ENCODE peak calls at places on chromosomes 16 and 17, in six cellular contexts. S is psoas muscle, T is AG10803, P is right atrium auricular region, D is esophagus squamous epithelium, B is choroid plexus epithelial cell. F is an unnamed sample.

GRCh38 chr16:50282010-50282538 is 15.7 kb downstream of the ADCY7 start:
- DNase-seq in S (peak; percentile 85), T (peak; percentile 47), P (peak; percentile 76), D (peak; percentile 46), B (peak; percentile 80), F (no peak)

GRCh38 chr17:79534851-79535727 is 75.8 kb downstream of the RBFOX3 start:
- DNase-seq in S (peak; percentile 41), T (no peak), P (no peak), D (no peak), B (no peak), F (no peak)

GRCh38 chr17:2055494-2056220 is 754 bp downstream of the HIC1 start:
- DNase-seq in S (peak; percentile 67), T (peak; percentile 60), P (no peak), D (no peak), B (peak; percentile 63), F (no peak)

GRCh38 chr16:30429678-30430427 is at the start of gene DCTPP1:
- DNase-seq in S (peak; percentile 96), T (peak; percentile 96), P (peak; percentile 97), D (peak; percentile 80), B (peak; percentile 99), F (peak; percentile 98)

GRCh38 chr17:15411556-15412198 is 55.7 kb downstream of the CDRT4 start:
- DNase-seq in S (peak; percentile 74), T (peak; percentile 76), P (peak; percentile 77), D (no peak), B (no peak), F (no peak)

GRCh38 chr16:49530396-49530795 is 156.8 kb downstream of the C16orf78 start:
- DNase-seq in S (no peak), T (no peak), P (no peak), D (no peak), B (no peak), F (no peak)

GRCh38 chr17:29742210-29742513 is 119.5 kb upstream of the CORO6 start:
- DNase-seq in S (no peak), T (no peak), P (no peak), D (no peak), B (no peak), F (no peak)

GRCh38 chr16:1538804-1539520 is 5.5 kb downstream of the TMEM204 start:
- DNase-seq in S (peak; percentile 55), T (no peak), P (no peak), D (no peak), B (no peak), F (no peak)

GRCh38 chr16:27225536-27226360 is 22.4 kb downstream of the KDM8 start:
- DNase-seq in S (peak; percentile 44), T (no peak), P (no peak), D (no peak), B (no peak), F (no peak)

GRCh38 chr17:2393954-2394749 is 6.7 kb downstream of the MNT start:
- DNase-seq in S (peak; percentile 57), T (no peak), P (no peak), D (no peak), B (no peak), F (no peak)

GRCh38 chr17:78266231-78266631 is 34.8 kb downstream of the TMEM235 start:
- DNase-seq in S (no peak), T (no peak), P (no peak), D (no peak), B (no peak), F (no peak)

GRCh38 chr16:70512456-70512855 is 10.9 kb downstream of the COG4 start:
- DNase-seq in S (peak; percentile 63), T (peak; percentile 48), P (no peak), D (no peak), B (peak; percentile 23), F (no peak)

DNA sequence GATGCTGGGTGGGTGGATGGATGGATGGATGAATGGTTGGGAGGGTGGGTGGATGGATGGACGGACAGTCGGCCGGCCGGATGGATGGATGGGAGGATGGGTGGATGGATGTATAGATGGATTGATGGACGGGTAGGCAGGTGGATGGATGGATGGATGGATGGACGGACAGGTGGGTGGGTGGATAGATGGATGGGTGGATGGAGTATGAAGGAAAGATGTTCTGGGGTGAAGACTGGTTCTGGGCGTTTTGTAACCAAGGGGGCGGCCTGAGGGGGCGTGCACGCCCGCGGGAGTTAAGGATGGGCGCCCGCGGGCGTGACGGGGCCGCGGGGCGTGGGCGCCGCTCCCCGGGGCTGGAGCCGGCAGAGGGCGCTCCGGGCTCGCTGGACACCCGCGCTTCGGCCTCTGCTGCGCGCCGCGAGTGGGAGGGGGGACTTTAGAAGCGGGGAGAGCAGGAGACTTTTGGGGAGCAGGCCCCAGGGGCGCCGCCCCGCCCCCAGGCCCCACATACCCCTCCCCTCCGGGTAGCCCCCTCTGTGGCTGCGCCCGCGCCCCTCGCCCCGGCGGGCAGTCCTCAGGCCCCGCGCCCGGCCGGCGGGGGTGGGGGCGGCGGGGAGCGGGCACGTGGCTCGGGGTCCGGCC is at the start of gene NECAB2:
- DNase-seq in S (peak; percentile 73), T (peak; percentile 12), P (no peak), D (no peak), B (peak; percentile 39), F (no peak)
- H3K4me3 ChIP-seq in S (peak within 1 kb of the TSS; percentile 48), T (peak within 1 kb of the TSS; percentile 35), P (peak within 1 kb of the TSS; percentile 47), D (no peak within 1 kb of the TSS), B (peak within 1 kb of the TSS; percentile 43), F (peak within 1 kb of the TSS; percentile 47)

GRCh38 chr17:65554568-65555223 is 6.8 kb downstream of the AXIN2 start:
- DNase-seq in S (peak; percentile 74), T (peak; percentile 75), P (peak; percentile 68), D (no peak), B (no peak), F (no peak)

GRCh38 chr17:65556910-65557348 is 4.5 kb downstream of the AXIN2 start:
- DNase-seq in S (no peak), T (no peak), P (no peak), D (no peak), B (no peak), F (no peak)

GRCh38 chr17:65557349-65558310 is 3.8 kb downstream of the AXIN2 start:
- DNase-seq in S (no peak), T (peak; percentile 64), P (no peak), D (no peak), B (no peak), F (no peak)

GRCh38 chr17:65558311-65558682 is 3.2 kb downstream of the AXIN2 start:
- DNase-seq in S (no peak), T (no peak), P (no peak), D (no peak), B (no peak), F (no peak)

GRCh38 chr17:65556014-65556909 is 5.2 kb downstream of the AXIN2 start:
- DNase-seq in S (peak; percentile 92), T (peak; percentile 73), P (peak; percentile 80), D (no peak), B (peak; percentile 79), F (peak; percentile 95)
- H3K4me3 ChIP-seq in S (no peak overlapping the region), T (peak overlapping the region; percentile 71), P (peak overlapping the region; percentile 81), D (peak overlapping the region; percentile 62), B (peak overlapping the region; percentile 3), F (no peak overlapping the region)

GRCh38 chr16:85584192-85584757 is 28.8 kb upstream of the GSE1 start:
- DNase-seq in S (no peak), T (no peak), P (no peak), D (no peak), B (no peak), F (no peak)
- H3K4me3 ChIP-seq in S (no peak overlapping the region), T (no peak overlapping the region), P (no peak overlapping the region), D (no peak overlapping the region), B (no peak overlapping the region), F (no peak overlapping the region)

GRCh38 chr17:42179911-42180410 is 981 bp downstream of the KCNH4 start:
- DNase-seq in S (peak; percentile 72), T (peak; percentile 21), P (no peak), D (no peak), B (peak; percentile 41), F (no peak)
- H3K4me3 ChIP-seq in S (no peak overlapping the region), T (no peak overlapping the region), P (peak overlapping the region; percentile 50), D (no peak overlapping the region), B (no peak overlapping the region), F (no peak overlapping the region)

DNA sequence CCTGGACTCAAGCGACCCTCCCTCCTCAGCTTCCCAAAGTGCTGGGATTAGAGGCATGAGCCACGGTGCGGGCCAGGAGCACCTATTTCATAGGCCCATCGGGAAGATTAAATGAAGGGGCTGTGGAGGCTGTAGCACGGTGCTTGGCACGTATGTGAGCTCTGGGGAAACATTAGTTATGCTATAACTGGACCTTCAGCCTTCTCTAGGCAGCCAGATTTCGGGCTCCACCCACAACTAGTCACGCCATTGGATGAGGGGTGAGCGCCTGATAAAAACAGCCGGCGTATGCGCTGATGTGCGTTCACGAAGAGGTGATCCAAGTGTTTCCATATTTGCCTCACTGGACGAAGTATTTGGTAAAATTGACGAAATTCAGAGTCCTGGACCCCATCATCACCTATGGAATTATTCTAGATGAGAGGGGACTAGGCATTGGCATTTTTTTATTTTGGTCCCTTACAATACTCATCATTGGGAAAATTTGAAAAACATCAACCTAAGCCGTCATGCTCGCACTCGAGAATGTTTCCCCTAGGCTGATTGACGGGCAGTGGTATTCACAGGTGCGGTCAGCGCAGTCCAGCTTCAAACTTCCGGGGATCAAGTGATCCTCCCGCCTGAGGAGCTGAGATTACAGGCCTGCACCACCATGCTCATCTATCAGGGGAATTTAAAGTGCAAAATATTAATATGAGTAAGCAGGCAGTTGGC is 1.8 kb upstream of the ANKRD11 start:
- DNase-seq in S (no peak), T (no peak), P (no peak), D (no peak), B (no peak), F (no peak)
- H3K4me3 ChIP-seq in S (peak overlapping the region; percentile 77), T (peak overlapping the region; percentile 82), P (peak overlapping the region; percentile 96), D (peak overlapping the region; percentile 71), B (peak overlapping the region; percentile 92), F (peak overlapping the region; percentile 98)

GRCh38 chr16:83019963-83020362 is 393.2 kb downstream of the CDH13 start:
- DNase-seq in S (no peak), T (no peak), P (no peak), D (no peak), B (no peak), F (no peak)
- H3K4me3 ChIP-seq in S (no peak overlapping the region), T (no peak overlapping the region), P (no peak overlapping the region), D (no peak overlapping the region), B (no peak overlapping the region), F (no peak overlapping the region)

DNA sequence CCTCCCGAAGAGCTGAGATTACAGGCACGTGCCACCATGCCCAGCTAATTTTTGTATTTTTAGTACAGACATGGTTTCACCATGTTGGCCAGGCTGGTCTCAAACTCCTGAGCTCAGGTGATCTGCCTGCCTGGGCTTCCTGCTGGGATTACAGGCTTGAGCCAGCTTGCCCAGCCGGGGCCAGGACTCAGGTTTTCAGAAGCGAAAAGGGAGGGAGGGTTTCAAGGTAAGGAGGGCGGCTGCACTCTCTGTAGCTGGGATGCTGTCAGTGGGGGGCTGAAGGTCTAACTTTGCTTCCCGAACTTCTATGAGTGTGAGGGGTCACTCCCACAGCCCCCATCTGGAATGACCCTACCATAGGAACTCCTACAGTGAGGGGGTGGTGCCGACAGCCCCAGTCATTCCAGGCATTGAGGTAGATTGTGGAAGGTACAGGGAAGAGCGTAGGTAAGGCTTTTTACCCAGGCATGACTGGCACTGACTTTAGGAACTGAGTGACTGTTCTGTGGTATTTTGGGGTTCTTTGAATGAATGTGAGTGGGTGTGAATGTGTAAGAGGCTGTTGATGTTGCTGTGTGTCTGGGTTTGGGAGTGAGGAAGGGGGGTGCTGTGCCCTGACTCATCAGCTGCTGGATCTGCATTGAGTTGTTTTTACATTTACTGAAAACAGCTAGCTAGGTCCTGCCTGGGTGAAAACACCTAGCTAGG is 3.8 kb upstream of the C1QL1 start:
- DNase-seq in S (no peak), T (peak; percentile 37), P (no peak), D (no peak), B (peak; percentile 52), F (no peak)
- H3K4me3 ChIP-seq in S (no peak overlapping the region), T (no peak overlapping the region), P (no peak overlapping the region), D (no peak overlapping the region), B (no peak overlapping the region), F (no peak overlapping the region)